ENCODE peak calls at places on chromosome 12, in four cellular contexts. T, A, H and X are unnamed samples.

GRCh38 chr12:132495629-132496207 is 5.8 kb downstream of the FBRSL1 start:
- DNase-seq in H (no peak), A (no peak), T (no peak), X (no peak)

GRCh38 chr12:105106621-105107020 is 910 bp upstream of the WASHC4 start:
- DNase-seq in H (no peak), A (no peak), T (no peak), X (no peak)

GRCh38 chr12:30357712-30358111 is 338.0 kb downstream of the IPO8 start:
- DNase-seq in T (no peak), A (no peak), H (no peak), X (no peak)

GRCh38 chr12:21413369-21414277 is 23.8 kb upstream of the PYROXD1 start:
- DNase-seq in A (no peak), T (no peak), H (no peak), X (no peak)

GRCh38 chr12:113396200-113396599 is 7.5 kb downstream of the SDS start:
- DNase-seq in A (no peak), T (no peak), H (no peak), X (no peak)

GRCh38 chr12:109592905-109593272 is 19.3 kb downstream of the MVK start:
- DNase-seq in T (no peak), H (no peak), A (no peak), X (no peak)

GRCh38 chr12:121399391-121400331 is at the start of gene RNF34:
- DNase-seq in H (peak), T (peak), A (peak), X (peak)

GRCh38 chr12:127334324-127334723 is 932.6 kb upstream of the TMEM132C start:
- DNase-seq in T (no peak), A (no peak), H (no peak), X (no peak)

GRCh38 chr12:11777962-11778361 is 128.5 kb downstream of the ETV6 start:
- DNase-seq in A (no peak), H (no peak), T (no peak), X (no peak)

GRCh38 chr12:3207858-3208257 is 130.7 kb downstream of the TSPAN9 start:
- DNase-seq in T (no peak), A (peak), H (no peak), X (no peak)

GRCh38 chr12:104576980-104577925 is 120.5 kb downstream of the CHST11 start:
- DNase-seq in A (no peak), H (peak), T (no peak), X (no peak)

GRCh38 chr12:59079029-59079428 is 158.7 kb upstream of the LRIG3 start:
- DNase-seq in A (no peak), H (no peak), T (no peak), X (no peak)

GRCh38 chr12:72273851-72274284 is 1.7 kb downstream of the TRHDE start:
- DNase-seq in T (no peak), H (no peak), A (no peak), X (no peak)

GRCh38 chr12:87923361-87923760 is 105.8 kb downstream of the C12orf50 start:
- DNase-seq in T (no peak), H (no peak), A (no peak), X (no peak)

GRCh38 chr12:118606690-118607089 is 230.3 kb downstream of the SUDS3 start:
- DNase-seq in T (no peak), A (no peak), H (no peak), X (no peak)

GRCh38 chr12:75476076-75476475 is 4.5 kb upstream of the GLIPR1 start:
- DNase-seq in H (no peak), A (no peak), T (no peak), X (no peak)

GRCh38 chr12:43761535-43761934 is 2.8 kb downstream of the IRAK4 start:
- DNase-seq in T (no peak), H (no peak), A (no peak), X (no peak)

GRCh38 chr12:43762596-43762995 is 3.8 kb downstream of the IRAK4 start:
- DNase-seq in T (no peak), A (no peak), H (no peak), X (no peak)

GRCh38 chr12:43758247-43758727 is 303 bp downstream of the PUS7L start:
- DNase-seq in T (no peak), H (no peak), A (no peak), X (peak)

GRCh38 chr12:43758728-43759563 is at the start of the genes IRAK4 and PUS7L:
- DNase-seq in A (peak), T (peak), H (peak), X (peak)

DNA sequence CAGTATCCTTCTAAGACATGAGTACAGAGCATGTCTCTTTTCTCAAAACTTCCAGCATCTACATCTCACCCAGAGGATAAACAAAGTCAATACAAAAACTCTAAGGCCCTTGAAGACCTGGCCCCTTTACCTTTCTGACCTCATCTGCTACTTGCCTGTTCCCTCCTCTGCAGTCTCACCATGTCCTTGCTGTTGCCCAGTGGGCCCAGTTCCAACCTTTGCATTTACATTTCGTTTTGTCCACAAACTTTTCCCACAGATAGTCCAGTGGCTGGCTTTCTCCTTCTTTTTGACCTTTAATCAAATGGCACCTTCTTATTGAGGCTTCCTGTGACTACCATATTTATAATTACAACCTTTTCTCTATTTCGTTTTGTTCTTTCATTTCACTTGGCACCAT is 1.6 kb downstream of the IRAK4 start:
- DNase-seq in H (no peak), T (no peak), A (no peak), X (no peak)
- H3K4me3 ChIP-seq in H (peak), T (peak), A (no peak), X (no peak)

DNA sequence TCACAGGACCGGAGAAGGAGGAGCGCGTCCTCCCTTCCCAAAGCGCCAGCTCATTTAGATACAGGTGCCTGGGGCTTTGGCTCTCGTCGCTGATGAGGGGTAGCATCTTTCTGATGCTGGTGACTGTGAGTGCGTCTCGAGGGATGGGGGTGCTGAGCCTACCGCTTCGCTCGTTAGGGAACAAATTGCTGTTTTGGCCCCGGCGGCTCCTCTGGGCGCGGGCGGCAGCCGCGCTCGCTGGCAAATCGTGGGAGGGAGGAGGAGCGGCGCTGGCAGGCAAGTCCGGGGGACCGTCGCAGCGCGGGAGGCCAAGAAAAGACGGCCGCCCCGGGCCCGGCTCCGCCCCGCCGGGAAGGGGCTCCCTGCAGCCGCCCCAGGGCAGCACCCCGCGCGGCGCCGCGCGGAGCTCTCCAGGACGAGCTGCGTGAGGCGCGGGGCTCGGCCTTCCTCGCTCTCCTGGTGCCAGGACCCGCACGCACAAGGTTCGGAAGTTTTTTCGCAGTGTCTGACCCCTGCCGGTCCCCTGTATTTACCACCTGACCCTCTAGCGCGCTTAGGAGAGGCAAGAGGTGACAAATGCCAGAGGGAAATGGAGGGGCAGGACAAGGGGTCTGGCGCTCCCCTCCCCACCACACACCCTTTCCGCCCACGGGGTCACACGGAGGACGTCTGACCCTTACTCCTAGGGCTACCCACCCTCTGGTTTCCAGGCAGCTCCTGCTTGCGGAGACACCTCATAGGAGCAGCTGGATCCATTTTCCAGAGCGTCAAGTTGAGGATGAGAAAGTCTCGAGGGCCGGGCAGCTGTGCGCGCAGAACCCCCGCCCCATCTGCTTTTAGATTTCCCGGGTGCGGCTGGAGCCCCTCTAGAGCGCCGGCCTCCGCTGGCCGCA is 875 bp upstream of the KCNH3 start:
- DNase-seq in T (no peak), H (no peak), A (no peak), X (no peak)
- TF ChIP-seq CTCF in T (no peak), H (no peak), A (no peak), X (no peak)

GRCh38 chr12:54377797-54378515 is 6.6 kb downstream of the ZNF385A start:
- DNase-seq in H (no peak), A (no peak), T (no peak), X (no peak)
- H3K4me3 ChIP-seq in H (no peak), A (peak), T (peak), X (no peak)

GRCh38 chr12:24780969-24781368 is 167.9 kb downstream of the BCAT1 start:
- DNase-seq in H (no peak), T (no peak), A (no peak), X (no peak)
- TF ChIP-seq CTCF in H (peak), T (no peak), A (no peak), X (peak)

GRCh38 chr12:62719027-62719426 is 215.9 kb downstream of the PPM1H start:
- DNase-seq in A (no peak), H (no peak), T (no peak), X (no peak)
- H3K4me3 ChIP-seq in A (no peak), H (no peak), T (no peak), X (no peak)

GRCh38 chr12:56928262-56928661 is 5.9 kb downstream of the SDR9C7 start:
- DNase-seq in H (no peak), T (no peak), A (no peak), X (no peak)
- TF ChIP-seq CTCF in H (no peak), T (no peak), A (no peak), X (no peak)

DNA sequence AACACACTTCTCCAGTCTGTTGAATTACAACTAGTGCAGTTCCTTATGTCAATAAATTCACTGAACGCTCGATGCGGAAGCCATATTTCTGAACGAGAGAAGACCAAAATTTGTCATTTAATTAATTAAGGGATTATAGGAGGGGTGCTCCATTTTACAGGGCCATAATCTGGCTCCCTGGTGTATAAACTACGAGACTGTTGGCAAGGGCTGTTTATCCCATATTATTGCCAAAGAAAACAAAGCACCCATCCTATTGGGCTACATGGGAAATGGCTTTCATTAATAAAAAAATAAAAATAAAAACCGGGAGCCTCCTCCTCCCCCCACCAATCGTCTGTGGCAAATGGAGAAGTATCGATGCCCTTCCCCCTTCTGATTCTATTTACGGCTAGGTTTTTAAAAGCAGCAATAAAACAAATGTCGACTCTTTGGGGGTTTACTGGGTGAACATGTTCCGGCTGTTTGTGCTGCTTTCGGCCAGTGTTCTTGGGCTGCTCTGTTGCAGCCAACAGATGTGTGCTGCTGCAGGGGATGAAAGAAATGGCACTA is 24.8 kb downstream of the ATF7 start:
- DNase-seq in T (no peak), A (no peak), H (no peak), X (no peak)
- H3K4me3 ChIP-seq in T (no peak), A (no peak), H (no peak), X (no peak)

DNA sequence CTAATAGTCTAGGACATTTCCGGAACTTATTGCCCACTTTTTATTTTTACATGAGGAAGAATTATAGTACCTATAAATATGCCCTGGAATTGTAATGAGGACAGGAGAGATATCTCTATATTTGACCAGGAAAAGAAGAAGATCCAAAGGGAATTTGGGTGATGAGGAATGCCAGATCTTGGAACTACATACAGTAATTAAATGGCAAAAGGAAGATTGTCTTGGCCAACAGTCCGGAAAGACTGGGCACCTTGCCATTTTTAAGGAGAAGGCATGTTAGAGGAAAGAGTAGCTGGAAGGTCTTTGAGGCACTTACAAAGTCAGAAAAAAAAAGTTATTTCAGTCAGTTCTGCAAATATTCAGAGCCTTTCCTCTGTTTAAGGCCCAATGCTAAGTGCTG is 616.4 kb downstream of the MED13L start:
- DNase-seq in T (no peak), A (no peak), H (no peak), X (no peak)
- TF ChIP-seq CTCF in T (no peak), A (no peak), H (no peak), X (no peak)